ENCODE peak calls at places on chromosome 7, in four cellular contexts. U is amniotic stem cell, D is spleen, Z is fibroblast of pulmonary artery. R is an unnamed sample.
A peak's percentile ranks its signal among the peaks of the same experiment; 100 is the strongest.

GRCh38 chr7:115066050-115066449 is 144.2 kb downstream of the MDFIC start:
- DNase-seq in U (no peak), D (peak; percentile 47), Z (no peak), R (no peak)

GRCh38 chr7:18873674-18874341 is 243.6 kb downstream of the TWIST1 start:
- DNase-seq in U (no peak), D (no peak), Z (peak; percentile 37), R (no peak)

GRCh38 chr7:22858640-22859561 is 36.3 kb upstream of the TOMM7 start:
- DNase-seq in U (peak; percentile 90), D (no peak), Z (peak; percentile 91), R (no peak)

GRCh38 chr7:48610705-48611104 is 313.6 kb upstream of the CDC14C start:
- DNase-seq in U (no peak), D (no peak), Z (no peak), R (no peak)

GRCh38 chr7:102302025-102302424 is 15.4 kb downstream of the SH2B2 start:
- DNase-seq in U (no peak), D (no peak), Z (no peak), R (no peak)

GRCh38 chr7:4406288-4407058 is 275.6 kb upstream of the FOXK1 start:
- DNase-seq in U (no peak), D (no peak), Z (no peak), R (no peak)

GRCh38 chr7:40099837-40100236 is 34.6 kb downstream of the MPLKIP start:
- DNase-seq in U (no peak), D (no peak), Z (no peak), R (no peak)

GRCh38 chr7:92464515-92464914 is 13.2 kb downstream of the ERVW-1 start:
- DNase-seq in U (no peak), D (no peak), Z (no peak), R (no peak)

GRCh38 chr7:151367304-151367703 is 25.7 kb downstream of the NUB1 start:
- DNase-seq in U (no peak), D (no peak), Z (no peak), R (no peak)

GRCh38 chr7:139075871-139076686 is 33.4 kb downstream of the ZC3HAV1 start:
- DNase-seq in U (no peak), D (no peak), Z (no peak), R (no peak)

GRCh38 chr7:129886818-129887186 is 66.0 kb downstream of the UBE2H start:
- DNase-seq in U (no peak), D (no peak), Z (no peak), R (no peak)

GRCh38 chr7:158356454-158356853 is 231.2 kb downstream of the PTPRN2 start:
- DNase-seq in U (no peak), D (peak; percentile 23), Z (no peak), R (no peak)

GRCh38 chr7:45631569-45631968 is 57.4 kb downstream of the ADCY1 start:
- DNase-seq in U (no peak), D (no peak), Z (no peak), R (no peak)

GRCh38 chr7:117873056-117873932 is at the start of gene CTTNBP2:
- DNase-seq in U (peak; percentile 19), D (peak; percentile 83), Z (peak; percentile 44), R (peak; percentile 2)

GRCh38 chr7:73628504-73628903 is 4.2 kb upstream of the MLXIPL start:
- DNase-seq in U (no peak), D (no peak), Z (no peak), R (no peak)

GRCh38 chr7:127107601-127108007 is 145.1 kb downstream of the GRM8 start:
- DNase-seq in U (no peak), D (no peak), Z (peak; percentile 64), R (no peak)

GRCh38 chr7:29265208-29265923 is 70.8 kb downstream of the CHN2 start:
- DNase-seq in U (no peak), D (no peak), Z (peak; percentile 84), R (no peak)

GRCh38 chr7:4042402-4042801 is 639.7 kb upstream of the FOXK1 start:
- DNase-seq in U (no peak), D (no peak), Z (no peak), R (no peak)

GRCh38 chr7:95520136-95520535 is 34.4 kb downstream of the ASB4 start:
- DNase-seq in U (no peak), D (no peak), Z (no peak), R (no peak)

GRCh38 chr7:145692237-145692950 is 424.2 kb upstream of the CNTNAP2 start:
- DNase-seq in U (no peak), D (no peak), Z (peak; percentile 3), R (no peak)

GRCh38 chr7:111096997-111097396 is 6.1 kb downstream of the LRRN3 start:
- DNase-seq in U (no peak), D (no peak), Z (no peak), R (no peak)

GRCh38 chr7:79952399-79952798 is 182.2 kb upstream of the GNAI1 start:
- DNase-seq in U (no peak), D (no peak), Z (no peak), R (no peak)

GRCh38 chr7:50068026-50068425 is 25.0 kb downstream of the ZPBP start:
- DNase-seq in U (no peak), D (no peak), Z (peak; percentile 6), R (no peak)

GRCh38 chr7:75905785-75906604 is 9.0 kb upstream of the POR start:
- DNase-seq in U (no peak), D (peak; percentile 81), Z (peak; percentile 81), R (peak; percentile 79)

GRCh38 chr7:143408686-143409551 is at the start of gene EPHA1:
- DNase-seq in U (no peak), D (no peak), Z (no peak), R (no peak)

GRCh38 chr7:131066635-131067034 is 261.0 kb upstream of the MKLN1 start:
- DNase-seq in U (no peak), D (no peak), Z (peak; percentile 41), R (no peak)

GRCh38 chr7:20114463-20114862 is 102.7 kb downstream of the MACC1 start:
- DNase-seq in U (no peak), D (no peak), Z (peak; percentile 4), R (no peak)